ENCODE peak calls at places on chromosomes 13 and 19, in four cellular contexts. D is activated naive CD8-positive, alpha-beta T cell treated with anti-CD3 and anti-CD28 coated beads, Interleukin-2, amount 50 U/mL, for 24 hours; C is NCI-H1092; S is activated CD8-positive, alpha-beta memory T cell treated with anti-CD3 and anti-CD28 coated beads for 4 hours. Z is an unnamed sample.

GRCh38 chr13:75357576-75358295 is 124.2 kb downstream of the TBC1D4 start:
- DNase-seq in D (peak), C (peak), S (no peak), Z (peak)

GRCh38 chr13:100128373-100128772 is 39.5 kb downstream of the PCCA start:
- DNase-seq in D (no peak), C (no peak), S (no peak), Z (peak)

GRCh38 chr19:6056801-6057650 is 53.3 kb downstream of the RFX2 start:
- DNase-seq in D (no peak), C (peak), S (no peak), Z (no peak)

GRCh38 chr19:36605101-36605838 is at the start of gene ZNF382:
- DNase-seq in D (peak), C (peak), S (peak), Z (peak)

GRCh38 chr13:57632276-57633140 is 964 bp downstream of the PCDH17 start:
- DNase-seq in D (peak), C (no peak), S (no peak), Z (peak)

GRCh38 chr13:25171517-25172302 is at the start of gene AMER2:
- DNase-seq in D (peak), C (peak), S (no peak), Z (peak)

GRCh38 chr13:91203430-91203829 is 144.1 kb upstream of the MIR17HG start:
- DNase-seq in D (no peak), C (no peak), S (no peak), Z (no peak)

GRCh38 chr19:35045667-35046300 is 4.3 kb downstream of the HPN start:
- DNase-seq in D (peak), C (no peak), S (no peak), Z (peak)

GRCh38 chr13:111460548-111461444 is 140.4 kb downstream of the TEX29 start:
- DNase-seq in D (no peak), C (peak), S (no peak), Z (peak)

GRCh38 chr19:3276341-3276799 is 51.9 kb downstream of the CELF5 start:
- DNase-seq in D (peak), C (no peak), S (no peak), Z (peak)

GRCh38 chr19:19546751-19547162 is 8.7 kb downstream of the CILP2 start:
- DNase-seq in D (no peak), C (no peak), S (no peak), Z (no peak)

GRCh38 chr13:48600374-48601364 is 53.1 kb upstream of the CYSLTR2 start:
- DNase-seq in D (no peak), C (no peak), S (no peak), Z (no peak)

GRCh38 chr13:75803175-75803611 is 167.1 kb downstream of the LMO7 start:
- DNase-seq in D (no peak), C (peak), S (no peak), Z (peak)

GRCh38 chr19:18590273-18591272 is 2.0 kb downstream of the REX1BD start:
- DNase-seq in D (no peak), C (peak), S (no peak), Z (peak)

GRCh38 chr13:43698743-43699142 is 88.0 kb downstream of the ENOX1 start:
- DNase-seq in D (no peak), C (no peak), S (no peak), Z (no peak)

GRCh38 chr13:60591348-60591747 is 194.3 kb downstream of the TDRD3 start:
- DNase-seq in D (no peak), C (no peak), S (no peak), Z (no peak)

GRCh38 chr13:76882431-76882830 is 3.8 kb downstream of the KCTD12 start:
- DNase-seq in D (no peak), C (no peak), S (no peak), Z (no peak)